ENCODE peak calls at places on chromosome 16, in six cellular contexts. W is kidney; T is brain microvascular endothelial cell; I is stomach; N is HEK293T; X is stimulated activated CD4-positive, alpha-beta T cell treated with anti-CD3 and anti-CD28 coated beads, Interleukin-2, amount 100 ng/mL, for 24 hours. S is an unnamed sample.

GRCh38 chr16:29943846-29944669 is 17.8 kb upstream of the TMEM219 start:
- DNase-seq in W (no peak), T (peak), I (peak), N (peak), X (no peak), S (peak)

GRCh38 chr16:5900046-5900445 is 802.5 kb upstream of the EEF2KMT start:
- DNase-seq in W (no peak), T (no peak), I (no peak), N (no peak), X (no peak), S (no peak)

GRCh38 chr16:11014159-11014558 is 69.8 kb downstream of the CLEC16A start:
- DNase-seq in W (no peak), T (no peak), I (no peak), N (no peak), X (no peak), S (peak)

GRCh38 chr16:84753412-84754325 is 53.9 kb downstream of the USP10 start:
- DNase-seq in W (no peak), T (no peak), I (no peak), N (no peak), X (no peak), S (no peak)

GRCh38 chr16:88768041-88768876 is 16.8 kb downstream of the PIEZO1 start:
- DNase-seq in W (peak), T (no peak), I (no peak), N (no peak), X (no peak), S (no peak)

GRCh38 chr16:12749076-12749475 is 54.6 kb downstream of the CPPED1 start:
- DNase-seq in W (no peak), T (no peak), I (no peak), N (no peak), X (no peak), S (no peak)

GRCh38 chr16:12907670-12908233 is 6.4 kb downstream of the SHISA9 start:
- DNase-seq in W (no peak), T (no peak), I (no peak), N (no peak), X (no peak), S (no peak)

GRCh38 chr16:3458278-3458851 is 14.9 kb downstream of the NAA60 start:
- DNase-seq in W (peak), T (no peak), I (no peak), N (no peak), X (peak), S (no peak)

GRCh38 chr16:54244061-54244886 is 42.3 kb downstream of the IRX3 start:
- DNase-seq in W (no peak), T (no peak), I (no peak), N (peak), X (no peak), S (no peak)

GRCh38 chr16:51003850-51004566 is 147.1 kb downstream of the SALL1 start:
- DNase-seq in W (no peak), T (no peak), I (peak), N (no peak), X (no peak), S (no peak)

GRCh38 chr16:4316732-4317461 is 1.0 kb downstream of the GLIS2 start:
- DNase-seq in W (peak), T (no peak), I (peak), N (no peak), X (no peak), S (no peak)

GRCh38 chr16:8583199-8583598 is 7.1 kb downstream of the TMEM114 start:
- DNase-seq in W (no peak), T (peak), I (no peak), N (no peak), X (no peak), S (no peak)

GRCh38 chr16:11869657-11870228 is 18.4 kb upstream of the RSL1D1 start:
- DNase-seq in W (no peak), T (no peak), I (no peak), N (no peak), X (no peak), S (no peak)

GRCh38 chr16:88769617-88770458 is 15.2 kb downstream of the PIEZO1 start:
- DNase-seq in W (no peak), T (no peak), I (no peak), N (peak), X (peak), S (no peak)

GRCh38 chr16:10009691-10010090 is 172.5 kb downstream of the GRIN2A start:
- DNase-seq in W (no peak), T (no peak), I (no peak), N (no peak), X (no peak), S (no peak)

GRCh38 chr16:59324462-59324861 is 590.3 kb upstream of the GOT2 start:
- DNase-seq in W (no peak), T (no peak), I (no peak), N (no peak), X (no peak), S (no peak)

GRCh38 chr16:8936421-8936820 is 27.3 kb downstream of the USP7 start:
- DNase-seq in W (no peak), T (peak), I (peak), N (peak), X (peak), S (no peak)

GRCh38 chr16:19410435-19411153 is 7.1 kb upstream of the TMC5 start:
- DNase-seq in W (no peak), T (no peak), I (peak), N (peak), X (no peak), S (no peak)

GRCh38 chr16:22078656-22079055 is 13.7 kb upstream of the VWA3A start:
- DNase-seq in W (no peak), T (no peak), I (no peak), N (no peak), X (no peak), S (no peak)

GRCh38 chr16:86502856-86503748 is 7.2 kb upstream of the FOXF1 start:
- DNase-seq in W (peak), T (no peak), I (no peak), N (no peak), X (no peak), S (no peak)

GRCh38 chr16:56409195-56409594 is 16.1 kb downstream of the AMFR start:
- DNase-seq in W (no peak), T (no peak), I (no peak), N (no peak), X (no peak), S (no peak)

GRCh38 chr16:12833939-12834338 is 30.3 kb upstream of the CPPED1 start:
- DNase-seq in W (peak), T (no peak), I (no peak), N (peak), X (no peak), S (no peak)

GRCh38 chr16:4404967-4405696 is 11.3 kb downstream of the CORO7 start:
- DNase-seq in W (peak), T (no peak), I (no peak), N (no peak), X (no peak), S (no peak)

S was measured in AG04450.